ENCODE peak calls at places on chromosomes 1 and 21, in five cellular contexts. One of them, this sample, is unnamed.
A peak's percentile ranks its signal among the peaks of the same experiment; 100 is the strongest.

GRCh38 chr1:37850352-37850955 is 8.9 kb downstream of the MTF1 start:
- DNase-seq in body of pancreas: no peak
- DNase-seq in A549: no peak
- DNase-seq in uterus: no peak
- DNase-seq in right cardiac atrium: no peak
- DNase-seq in this sample: no peak

GRCh38 chr1:7899741-7900140 is 40.9 kb downstream of the TNFRSF9 start:
- DNase-seq in A549: no peak
- DNase-seq in body of pancreas: no peak
- DNase-seq in uterus: no peak
- DNase-seq in right cardiac atrium: no peak
- DNase-seq in this sample: no peak

GRCh38 chr1:157245823-157246222 is 107.6 kb upstream of the ETV3 start:
- DNase-seq in A549: no peak
- DNase-seq in body of pancreas: no peak
- DNase-seq in uterus: no peak
- DNase-seq in right cardiac atrium: no peak
- DNase-seq in this sample: no peak

GRCh38 chr1:9252999-9253398 is 18.4 kb downstream of the H6PD start:
- DNase-seq in right cardiac atrium: peak; percentile 27
- DNase-seq in A549: no peak
- DNase-seq in uterus: no peak
- DNase-seq in body of pancreas: no peak
- DNase-seq in this sample: no peak

GRCh38 chr1:156104065-156104810 is 10.3 kb upstream of the LMNA start:
- DNase-seq in A549: peak; percentile 87
- DNase-seq in body of pancreas: peak; percentile 81
- DNase-seq in uterus: peak; percentile 86
- DNase-seq in right cardiac atrium: peak; percentile 92
- DNase-seq in this sample: peak; percentile 84

GRCh38 chr1:169132512-169133227 is 26.2 kb downstream of the ATP1B1 start:
- DNase-seq in body of pancreas: no peak
- DNase-seq in uterus: no peak
- DNase-seq in right cardiac atrium: no peak
- DNase-seq in A549: no peak
- DNase-seq in this sample: no peak

GRCh38 chr1:234609528-234610042 is 393 bp downstream of the IRF2BP2 start:
- DNase-seq in right cardiac atrium: peak; percentile 77
- DNase-seq in uterus: no peak
- DNase-seq in A549: no peak
- DNase-seq in body of pancreas: no peak
- DNase-seq in this sample: no peak

GRCh38 chr1:197868751-197869501 is 33.5 kb upstream of the C1orf53 start:
- DNase-seq in right cardiac atrium: no peak
- DNase-seq in uterus: no peak
- DNase-seq in A549: peak; percentile 40
- DNase-seq in body of pancreas: peak; percentile 61
- DNase-seq in this sample: no peak

GRCh38 chr1:56494306-56494705 is 85.1 kb downstream of the PLPP3 start:
- DNase-seq in uterus: no peak
- DNase-seq in A549: no peak
- DNase-seq in body of pancreas: no peak
- DNase-seq in right cardiac atrium: no peak
- DNase-seq in this sample: no peak

GRCh38 chr1:180976958-180977357 is 45.7 kb downstream of the STX6 start:
- DNase-seq in right cardiac atrium: no peak
- DNase-seq in A549: no peak
- DNase-seq in body of pancreas: no peak
- DNase-seq in uterus: no peak
- DNase-seq in this sample: no peak

GRCh38 chr21:36854391-36854790 is 112.1 kb downstream of the HLCS start:
- DNase-seq in right cardiac atrium: no peak
- DNase-seq in uterus: no peak
- DNase-seq in body of pancreas: peak; percentile 20
- DNase-seq in A549: peak; percentile 22
- DNase-seq in this sample: no peak

GRCh38 chr1:221437924-221438323 is 304.0 kb downstream of the DUSP10 start:
- DNase-seq in uterus: no peak
- DNase-seq in right cardiac atrium: no peak
- DNase-seq in A549: no peak
- DNase-seq in body of pancreas: no peak
- DNase-seq in this sample: no peak

GRCh38 chr1:59061876-59062275 is 235.0 kb upstream of the FGGY start:
- DNase-seq in body of pancreas: peak; percentile 59
- DNase-seq in uterus: peak; percentile 80
- DNase-seq in A549: no peak
- DNase-seq in right cardiac atrium: peak; percentile 70
- DNase-seq in this sample: peak; percentile 88

GRCh38 chr1:92968138-92969032 is 7.1 kb upstream of the DIPK1A start:
- DNase-seq in uterus: no peak
- DNase-seq in body of pancreas: peak; percentile 7
- DNase-seq in right cardiac atrium: no peak
- DNase-seq in A549: peak; percentile 12
- DNase-seq in this sample: no peak

GRCh38 chr1:178870944-178871343 is at the start of gene ANGPTL1:
- DNase-seq in A549: no peak
- DNase-seq in uterus: peak; percentile 29
- DNase-seq in body of pancreas: no peak
- DNase-seq in right cardiac atrium: no peak
- DNase-seq in this sample: peak; percentile 20

GRCh38 chr1:192506741-192507155 is 68.8 kb upstream of the RGS1 start:
- DNase-seq in right cardiac atrium: no peak
- DNase-seq in body of pancreas: no peak
- DNase-seq in A549: peak; percentile 12
- DNase-seq in uterus: no peak
- DNase-seq in this sample: no peak

GRCh38 chr1:72635719-72636118 is 353.4 kb upstream of the NEGR1 start:
- DNase-seq in uterus: no peak
- DNase-seq in right cardiac atrium: no peak
- DNase-seq in A549: no peak
- DNase-seq in body of pancreas: no peak
- DNase-seq in this sample: no peak

GRCh38 chr1:43565600-43566360 is 35.1 kb downstream of the PTPRF start:
- DNase-seq in right cardiac atrium: peak; percentile 91
- DNase-seq in A549: no peak
- DNase-seq in uterus: peak; percentile 54
- DNase-seq in body of pancreas: peak; percentile 61
- DNase-seq in this sample: peak; percentile 72

GRCh38 chr1:115239148-115239820 is 98.8 kb downstream of the NGF start:
- DNase-seq in right cardiac atrium: no peak
- DNase-seq in uterus: no peak
- DNase-seq in body of pancreas: no peak
- DNase-seq in A549: no peak
- DNase-seq in this sample: no peak

GRCh38 chr1:11157867-11158266 is 31.3 kb upstream of the ANGPTL7 start:
- DNase-seq in A549: no peak
- DNase-seq in right cardiac atrium: peak; percentile 76
- DNase-seq in body of pancreas: peak; percentile 30
- DNase-seq in uterus: peak; percentile 58
- DNase-seq in this sample: peak; percentile 82

GRCh38 chr1:36350659-36351171 is 27.3 kb upstream of the EVA1B start:
- DNase-seq in right cardiac atrium: peak; percentile 76
- DNase-seq in body of pancreas: no peak
- DNase-seq in A549: peak; percentile 60
- DNase-seq in uterus: no peak
- DNase-seq in this sample: peak; percentile 50

GRCh38 chr1:93666613-93667384 is 14.8 kb downstream of the BCAR3 start:
- DNase-seq in A549: no peak
- DNase-seq in right cardiac atrium: peak; percentile 60
- DNase-seq in uterus: peak; percentile 27
- DNase-seq in body of pancreas: no peak
- DNase-seq in this sample: no peak

GRCh38 chr1:53945433-53946251 is at the start of gene IFT25:
- DNase-seq in A549: peak; percentile 49
- DNase-seq in body of pancreas: peak; percentile 97
- DNase-seq in uterus: peak; percentile 98
- DNase-seq in right cardiac atrium: peak; percentile 99
- DNase-seq in this sample: peak; percentile 98

GRCh38 chr1:155126494-155127104 is 1.1 kb upstream of the EFNA1 start:
- DNase-seq in right cardiac atrium: peak; percentile 75
- DNase-seq in uterus: no peak
- DNase-seq in A549: no peak
- DNase-seq in body of pancreas: peak; percentile 54
- DNase-seq in this sample: no peak

GRCh38 chr1:30929135-30929889 is 20.8 kb upstream of the SDC3 start:
- DNase-seq in body of pancreas: peak; percentile 53
- DNase-seq in uterus: no peak
- DNase-seq in A549: peak; percentile 40
- DNase-seq in right cardiac atrium: no peak
- DNase-seq in this sample: no peak

GRCh38 chr1:7868085-7868780 is 15.4 kb upstream of the UTS2 start:
- DNase-seq in uterus: no peak
- DNase-seq in body of pancreas: no peak
- DNase-seq in right cardiac atrium: no peak
- DNase-seq in A549: no peak
- DNase-seq in this sample: no peak

GRCh38 chr1:246214708-246215504 is 292.2 kb downstream of the SMYD3 start:
- DNase-seq in right cardiac atrium: no peak
- DNase-seq in uterus: peak; percentile 59
- DNase-seq in A549: no peak
- DNase-seq in body of pancreas: peak; percentile 69
- DNase-seq in this sample: no peak

GRCh38 chr1:43980255-43981134 is 1.5 kb downstream of the B4GALT2 start:
- DNase-seq in right cardiac atrium: peak; percentile 47
- DNase-seq in body of pancreas: no peak
- DNase-seq in A549: no peak
- DNase-seq in uterus: peak; percentile 20
- DNase-seq in this sample: no peak

GRCh38 chr21:34181418-34181817 is 108.0 kb downstream of the MRPS6 start:
- DNase-seq in right cardiac atrium: no peak
- DNase-seq in uterus: no peak
- DNase-seq in A549: no peak
- DNase-seq in body of pancreas: no peak
- DNase-seq in this sample: no peak

GRCh38 chr1:227370463-227371254 is 52.4 kb upstream of the CDC42BPA start:
- DNase-seq in A549: no peak
- DNase-seq in uterus: no peak
- DNase-seq in right cardiac atrium: no peak
- DNase-seq in body of pancreas: no peak
- DNase-seq in this sample: no peak

GRCh38 chr21:38092033-38092432 is 164.8 kb upstream of the KCNJ15 start:
- DNase-seq in A549: no peak
- DNase-seq in body of pancreas: no peak
- DNase-seq in uterus: no peak
- DNase-seq in right cardiac atrium: no peak
- DNase-seq in this sample: no peak

GRCh38 chr1:17655169-17655568 is 100.0 kb upstream of the ACTL8 start:
- DNase-seq in right cardiac atrium: no peak
- DNase-seq in body of pancreas: no peak
- DNase-seq in A549: no peak
- DNase-seq in uterus: no peak
- DNase-seq in this sample: no peak
- H3K9me3 ChIP-seq in right cardiac atrium: no peaks in the 10 kb centered on the region
- H3K9me3 ChIP-seq in body of pancreas: no peaks in the 10 kb centered on the region
- H3K9me3 ChIP-seq in A549: no peaks in the 10 kb centered on the region
- H3K9me3 ChIP-seq in uterus: no peaks in the 10 kb centered on the region
- H3K9me3 ChIP-seq in this sample: no peaks in the 10 kb centered on the region

DNA sequence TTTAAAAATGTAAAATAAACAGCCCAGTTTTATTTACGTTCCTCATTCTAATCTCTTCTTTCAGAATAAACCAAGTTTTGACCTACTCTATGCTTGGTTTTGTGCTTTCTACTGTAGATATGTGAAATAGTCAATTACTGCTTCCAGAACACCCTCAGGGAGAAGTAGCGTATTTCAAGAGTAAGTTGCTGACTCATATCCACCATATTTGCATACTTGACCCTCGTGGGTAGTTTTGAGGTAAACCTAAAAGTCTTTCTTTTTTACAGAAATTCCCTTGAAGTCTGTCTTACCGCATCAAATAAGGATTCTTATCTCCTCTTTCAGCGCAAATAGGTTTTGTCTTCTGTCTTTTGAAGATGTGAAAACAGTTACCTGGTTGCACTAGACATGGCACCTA is 1.4 kb upstream of the OR2L3 start:
- DNase-seq in right cardiac atrium: no peak
- DNase-seq in uterus: no peak
- DNase-seq in body of pancreas: no peak
- DNase-seq in A549: no peak
- DNase-seq in this sample: no peak
- H3K9me3 ChIP-seq in right cardiac atrium: no peaks in the 10 kb centered on the region
- H3K9me3 ChIP-seq in uterus: no peaks in the 10 kb centered on the region
- H3K9me3 ChIP-seq in body of pancreas: no peaks in the 10 kb centered on the region
- H3K9me3 ChIP-seq in A549: peaks cover 4% of the 10 kb centered on the region
- H3K9me3 ChIP-seq in this sample: no peaks in the 10 kb centered on the region

GRCh38 chr1:239575113-239575512 is 188.7 kb downstream of the CHRM3 start:
- DNase-seq in A549: no peak
- DNase-seq in right cardiac atrium: no peak
- DNase-seq in uterus: no peak
- DNase-seq in body of pancreas: no peak
- DNase-seq in this sample: no peak

GRCh38 chr1:239574112-239574511 is 187.7 kb downstream of the CHRM3 start:
- DNase-seq in body of pancreas: no peak
- DNase-seq in uterus: no peak
- DNase-seq in A549: no peak
- DNase-seq in right cardiac atrium: no peak
- DNase-seq in this sample: no peak

GRCh38 chr1:239570878-239571277 is 184.5 kb downstream of the CHRM3 start:
- DNase-seq in uterus: no peak
- DNase-seq in A549: no peak
- DNase-seq in right cardiac atrium: no peak
- DNase-seq in body of pancreas: peak; percentile 73
- DNase-seq in this sample: no peak

DNA sequence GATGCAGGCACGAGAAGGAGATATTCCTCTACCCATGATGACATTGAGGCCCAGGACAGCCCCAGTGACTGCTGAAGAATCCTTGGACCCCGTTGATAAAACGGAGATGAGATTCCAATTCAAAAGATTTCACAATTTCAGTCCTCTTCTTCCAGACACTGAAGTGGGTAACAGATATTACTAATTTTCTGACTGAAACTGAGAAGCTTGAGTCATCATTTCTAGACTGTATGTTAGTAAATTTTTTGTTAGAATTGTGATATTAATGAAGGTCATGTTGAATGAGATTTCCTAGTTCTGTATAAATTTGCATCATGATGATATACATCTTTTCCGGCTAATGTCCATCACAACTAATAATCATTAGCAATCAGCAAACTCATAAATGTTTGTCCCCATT is 185.8 kb downstream of the CHRM3 start:
- DNase-seq in right cardiac atrium: no peak
- DNase-seq in A549: no peak
- DNase-seq in uterus: no peak
- DNase-seq in body of pancreas: no peak
- DNase-seq in this sample: no peak
- H3K9me3 ChIP-seq in right cardiac atrium: no peaks in the 10 kb centered on the region
- H3K9me3 ChIP-seq in A549: no peaks in the 10 kb centered on the region
- H3K9me3 ChIP-seq in uterus: no peaks in the 10 kb centered on the region
- H3K9me3 ChIP-seq in body of pancreas: no peaks in the 10 kb centered on the region
- H3K9me3 ChIP-seq in this sample: no peaks in the 10 kb centered on the region

DNA sequence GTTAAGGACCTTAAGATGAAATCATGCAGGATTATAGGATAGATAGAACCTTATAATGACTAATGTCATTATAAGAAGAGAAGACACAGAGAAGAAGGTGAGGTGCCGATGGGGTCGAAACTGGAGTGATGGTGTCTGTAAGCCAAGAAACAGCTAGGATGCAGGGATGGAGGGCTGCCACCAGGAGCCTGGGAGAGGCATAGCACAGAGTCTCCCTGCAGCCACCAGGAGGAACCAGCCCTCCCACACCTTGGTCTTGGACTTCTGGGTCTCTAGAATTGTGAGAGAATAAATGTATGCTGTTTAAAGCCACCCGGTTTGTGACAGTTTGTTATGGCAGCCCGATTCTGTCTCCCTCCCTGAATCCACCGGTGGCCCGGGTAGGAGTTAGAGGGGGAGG is 337.2 kb upstream of the AJAP1 start:
- DNase-seq in uterus: no peak
- DNase-seq in A549: peak; percentile 14
- DNase-seq in body of pancreas: no peak
- DNase-seq in right cardiac atrium: no peak
- DNase-seq in this sample: no peak
- H3K9me3 ChIP-seq in uterus: no peaks in the 10 kb centered on the region
- H3K9me3 ChIP-seq in A549: no peaks in the 10 kb centered on the region
- H3K9me3 ChIP-seq in body of pancreas: no peaks in the 10 kb centered on the region
- H3K9me3 ChIP-seq in right cardiac atrium: no peaks in the 10 kb centered on the region
- H3K9me3 ChIP-seq in this sample: peaks cover 18% of the 10 kb centered on the region

This sample was measured in tibial artery.